ENCODE peak calls at places on chromosomes 12 and 14, in four cellular contexts. Q, E, V and A are unnamed samples.

GRCh38 chr14:21987937-21988336 is 314.3 kb upstream of the OR4E1 start:
- DNase-seq in Q (no peak), E (no peak), V (peak), A (no peak)

GRCh38 chr14:26389646-26390508 is 208.0 kb downstream of the NOVA1 start:
- DNase-seq in Q (no peak), E (peak), V (no peak), A (no peak)

GRCh38 chr14:61343991-61344405 is 22.6 kb downstream of the PRKCH start:
- DNase-seq in V (no peak), Q (no peak), E (no peak), A (no peak)

GRCh38 chr12:68499616-68500015 is 111.1 kb upstream of the RAP1B start:
- DNase-seq in V (no peak), E (no peak), Q (no peak), A (no peak)

GRCh38 chr14:61388173-61388975 is 67.0 kb downstream of the PRKCH start:
- DNase-seq in E (no peak), V (no peak), Q (no peak), A (no peak)

GRCh38 chr14:69059658-69060648 is 80.9 kb upstream of the ACTN1 start:
- DNase-seq in E (peak), V (no peak), Q (no peak), A (no peak)

GRCh38 chr12:59087077-59087673 is 166.9 kb upstream of the LRIG3 start:
- DNase-seq in E (no peak), V (no peak), Q (no peak), A (no peak)

GRCh38 chr12:75666980-75667359 is 155.6 kb upstream of the KRR1 start:
- DNase-seq in Q (no peak), V (peak), E (no peak), A (no peak)

GRCh38 chr14:31465113-31465512 is 7.8 kb upstream of the DTD2 start:
- DNase-seq in Q (no peak), E (no peak), V (no peak), A (no peak)

GRCh38 chr14:92646952-92647461 is 101.4 kb downstream of the LGMN start:
- DNase-seq in V (no peak), E (no peak), Q (no peak), A (peak)

GRCh38 chr12:64104376-64104775 is 117.7 kb downstream of the KICS2 start:
- DNase-seq in Q (no peak), V (no peak), E (no peak), A (peak)

GRCh38 chr14:36657409-36658090 is 4.1 kb upstream of the PAX9 start:
- DNase-seq in Q (no peak), E (no peak), V (no peak), A (peak)

GRCh38 chr12:57127710-57128518 is at the start of gene LRP1:
- DNase-seq in E (peak), V (peak), Q (peak), A (peak)

GRCh38 chr14:103370087-103370486 is 15.1 kb upstream of the MARK3 start:
- DNase-seq in Q (no peak), V (no peak), E (no peak), A (no peak)

GRCh38 chr14:89283327-89284060 is 133.5 kb downstream of the FOXN3 start:
- DNase-seq in E (no peak), Q (no peak), V (no peak), A (no peak)

GRCh38 chr12:92365836-92366235 is 220.2 kb upstream of the BTG1 start:
- DNase-seq in Q (no peak), E (no peak), V (no peak), A (no peak)